ENCODE peak calls at places on chromosome 4, in seven cellular contexts. P, G, B, R, Y, C and V are unnamed samples.

GRCh38 chr4:151325320-151326246 is at the start of gene SH3D19:
- DNase-seq in P (peak; percentile 33), G (no peak), B (peak; percentile 75), R (no peak), Y (peak; percentile 20), C (peak; percentile 51), V (peak; percentile 90)

GRCh38 chr4:148735432-148736155 is 293.4 kb upstream of the NR3C2 start:
- DNase-seq in P (no peak), G (no peak), B (no peak), R (no peak), Y (no peak), C (no peak), V (no peak)

GRCh38 chr4:187070740-187071139 is 347.1 kb upstream of the FAT1 start:
- DNase-seq in P (no peak), G (no peak), B (no peak), R (no peak), Y (no peak), C (no peak), V (no peak)

GRCh38 chr4:107006218-107006617 is 29.9 kb downstream of the DKK2 start:
- DNase-seq in P (no peak), G (no peak), B (no peak), R (no peak), Y (no peak), C (no peak), V (no peak)

GRCh38 chr4:109009909-109010308 is 247.1 kb upstream of the ETNPPL start:
- DNase-seq in P (peak; percentile 44), G (no peak), B (no peak), R (no peak), Y (peak; percentile 40), C (no peak), V (no peak)

GRCh38 chr4:126530996-126531585 is 1101.7 kb upstream of the INTU start:
- DNase-seq in P (no peak), G (no peak), B (no peak), R (no peak), Y (no peak), C (no peak), V (no peak)

GRCh38 chr4:108369035-108369655 is 200.4 kb upstream of the LEF1 start:
- DNase-seq in P (no peak), G (no peak), B (no peak), R (no peak), Y (no peak), C (no peak), V (no peak)

GRCh38 chr4:53706422-53707032 is 115.2 kb upstream of the LNX1 start:
- DNase-seq in P (no peak), G (no peak), B (no peak), R (no peak), Y (peak; percentile 39), C (peak; percentile 21), V (peak; percentile 10)

GRCh38 chr4:118356731-118357130 is 3.9 kb upstream of the PRSS12 start:
- DNase-seq in P (no peak), G (no peak), B (no peak), R (no peak), Y (no peak), C (no peak), V (no peak)

GRCh38 chr4:26822546-26822945 is 38.1 kb upstream of the STIM2 start:
- DNase-seq in P (no peak), G (no peak), B (no peak), R (no peak), Y (no peak), C (no peak), V (no peak)

GRCh38 chr4:61532324-61532723 is 332.2 kb downstream of the ADGRL3 start:
- DNase-seq in P (no peak), G (no peak), B (no peak), R (no peak), Y (no peak), C (no peak), V (no peak)

GRCh38 chr4:143185253-143186107 is 763 bp downstream of the USP38 start:
- DNase-seq in P (no peak), G (peak; percentile 11), B (no peak), R (no peak), Y (no peak), C (no peak), V (peak; percentile 38)

GRCh38 chr4:188196134-188196735 is 57.0 kb downstream of the TRIML1 start:
- DNase-seq in P (no peak), G (no peak), B (no peak), R (no peak), Y (no peak), C (no peak), V (no peak)

GRCh38 chr4:128288689-128289106 is 1.1 kb upstream of the PGRMC2 start:
- DNase-seq in P (no peak), G (no peak), B (peak; percentile 34), R (no peak), Y (no peak), C (peak; percentile 6), V (no peak)

GRCh38 chr4:158193171-158193749 is 17.0 kb upstream of the TMEM144 start:
- DNase-seq in P (no peak), G (no peak), B (no peak), R (no peak), Y (no peak), C (peak; percentile 24), V (peak; percentile 43)

GRCh38 chr4:3630934-3631585 is 98.8 kb upstream of the LRPAP1 start:
- DNase-seq in P (no peak), G (no peak), B (no peak), R (no peak), Y (no peak), C (no peak), V (peak; percentile 55)

GRCh38 chr4:82630079-82630478 is 68.3 kb upstream of the TMEM150C start:
- DNase-seq in P (no peak), G (no peak), B (no peak), R (no peak), Y (no peak), C (no peak), V (no peak)

GRCh38 chr4:101346562-101347266 is 612 bp downstream of the PPP3CA start:
- DNase-seq in P (no peak), G (peak; percentile 32), B (peak; percentile 59), R (no peak), Y (no peak), C (peak; percentile 63), V (peak; percentile 88)

GRCh38 chr4:154984616-154985015 is 203.5 kb downstream of the RBM46 start:
- DNase-seq in P (no peak), G (no peak), B (no peak), R (no peak), Y (no peak), C (no peak), V (no peak)

GRCh38 chr4:100079264-100079663 is 111.0 kb downstream of the DDIT4L start:
- DNase-seq in P (no peak), G (no peak), B (no peak), R (no peak), Y (no peak), C (no peak), V (no peak)

GRCh38 chr4:79121875-79122358 is 182.7 kb upstream of the PAQR3 start:
- DNase-seq in P (no peak), G (no peak), B (no peak), R (no peak), Y (no peak), C (no peak), V (no peak)

GRCh38 chr4:39913466-39913865 is 64.2 kb downstream of the PDS5A start:
- DNase-seq in P (no peak), G (no peak), B (no peak), R (no peak), Y (no peak), C (no peak), V (peak; percentile 5)

GRCh38 chr4:124727331-124727730 is 14.8 kb upstream of the ANKRD50 start:
- DNase-seq in P (no peak), G (no peak), B (no peak), R (no peak), Y (no peak), C (no peak), V (no peak)

GRCh38 chr4:56283394-56283793 is 103.9 kb downstream of the AASDH start:
- DNase-seq in P (no peak), G (no peak), B (no peak), R (no peak), Y (no peak), C (no peak), V (no peak)

GRCh38 chr4:186606593-186606992 is 51.2 kb upstream of the MTNR1A start:
- DNase-seq in P (no peak), G (no peak), B (no peak), R (no peak), Y (no peak), C (no peak), V (no peak)

GRCh38 chr4:16579866-16580265 is 318.6 kb downstream of the LDB2 start:
- DNase-seq in P (peak; percentile 37), G (no peak), B (no peak), R (no peak), Y (no peak), C (no peak), V (peak; percentile 81)